ENCODE peak calls at places on chromosomes 1 and 21, in seven cellular contexts. D, K, L, X, U, B and R are unnamed samples.

GRCh38 chr1:10932088-10932487 is 80.4 kb upstream of the TARDBP start:
- DNase-seq in U (no peak), L (no peak), B (no peak), D (no peak), X (no peak), K (no peak), R (no peak)

GRCh38 chr1:50106095-50106761 is 2.5 kb upstream of the ELAVL4 start:
- DNase-seq in L (no peak), B (no peak), D (no peak), K (no peak), U (no peak), X (no peak), R (no peak)

GRCh38 chr1:26696191-26696644 is 403 bp downstream of the ARID1A start:
- DNase-seq in X (no peak), U (peak; percentile 49), K (no peak), L (peak; percentile 19), B (no peak), D (no peak), R (peak; percentile 8)

GRCh38 chr1:210407207-210407886 is 78.6 kb downstream of the HHAT start:
- DNase-seq in K (peak; percentile 44), X (peak; percentile 41), D (peak; percentile 69), L (peak; percentile 70), B (peak; percentile 62), U (peak; percentile 87), R (peak; percentile 79)

GRCh38 chr1:99662581-99663208 is 16.8 kb downstream of the PALMD start:
- DNase-seq in L (no peak), K (peak; percentile 86), X (no peak), D (peak; percentile 93), U (no peak), B (no peak), R (no peak)

GRCh38 chr1:147748687-147749350 is 11.6 kb downstream of the GJA5 start:
- DNase-seq in B (no peak), X (no peak), D (no peak), L (no peak), U (no peak), K (peak; percentile 71), R (no peak)

GRCh38 chr1:248838357-248839167 is 538 bp downstream of the ZNF672 start:
- DNase-seq in B (peak; percentile 78), K (peak; percentile 97), U (peak; percentile 92), L (peak; percentile 91), X (peak; percentile 90), D (peak; percentile 89), R (peak; percentile 77)

GRCh38 chr1:214344897-214345296 is 63.9 kb downstream of the SMYD2 start:
- DNase-seq in L (no peak), K (no peak), B (no peak), X (no peak), D (no peak), U (no peak), R (no peak)

GRCh38 chr1:247376659-247377058 is 39.3 kb upstream of the NLRP3 start:
- DNase-seq in X (peak; percentile 84), D (no peak), U (no peak), L (no peak), K (no peak), B (no peak), R (peak; percentile 16)

GRCh38 chr1:88650676-88651418 is 33.2 kb upstream of the PKN2 start:
- DNase-seq in U (no peak), B (no peak), X (no peak), K (no peak), L (no peak), D (no peak), R (no peak)

GRCh38 chr1:84298688-84299535 is 2.6 kb upstream of the SAMD13 start:
- DNase-seq in B (no peak), K (peak; percentile 50), X (no peak), D (peak; percentile 12), U (peak; percentile 43), L (peak; percentile 50), R (peak; percentile 36)

GRCh38 chr1:31372961-31373896 is at the start of gene FABP3:
- DNase-seq in B (peak; percentile 50), D (peak; percentile 80), L (peak; percentile 62), X (peak; percentile 85), U (peak; percentile 92), K (peak; percentile 94), R (peak; percentile 74)

GRCh38 chr1:224647449-224647848 is 31.3 kb downstream of the CNIH3 start:
- DNase-seq in K (no peak), U (no peak), X (no peak), D (no peak), B (no peak), L (no peak), R (no peak)

GRCh38 chr1:246291141-246291540 is 215.9 kb downstream of the SMYD3 start:
- DNase-seq in X (no peak), B (no peak), U (no peak), D (no peak), L (no peak), K (no peak), R (no peak)

GRCh38 chr1:43625063-43625780 is 24.7 kb upstream of the KDM4A start:
- DNase-seq in L (no peak), D (no peak), B (no peak), K (no peak), U (no peak), X (no peak), R (no peak)

GRCh38 chr1:228032041-228032440 is 25.2 kb downstream of the WNT3A start:
- DNase-seq in B (no peak), X (no peak), U (no peak), D (no peak), L (no peak), K (no peak), R (no peak)

GRCh38 chr21:37357691-37358090 is 8.9 kb upstream of the DYRK1A start:
- DNase-seq in X (no peak), K (no peak), D (no peak), B (no peak), U (no peak), L (no peak), R (no peak)

GRCh38 chr1:45007311-45007710 is 3.8 kb downstream of the HECTD3 start:
- DNase-seq in L (no peak), B (no peak), K (no peak), U (no peak), D (no peak), X (no peak), R (no peak)

GRCh38 chr1:220922951-220923350 is 43.7 kb downstream of the HLX start:
- DNase-seq in B (no peak), X (no peak), D (no peak), K (no peak), U (no peak), L (no peak), R (no peak)

GRCh38 chr1:22613226-22613918 is 23.1 kb upstream of the C1QA start:
- DNase-seq in X (no peak), L (no peak), U (no peak), D (no peak), K (no peak), B (no peak), R (no peak)

GRCh38 chr1:223217781-223218180 is 74.7 kb upstream of the TLR5 start:
- DNase-seq in K (no peak), X (no peak), U (no peak), D (no peak), B (no peak), L (no peak), R (no peak)

GRCh38 chr1:116284819-116285390 is 88.1 kb upstream of the ATP1A1 start:
- DNase-seq in D (no peak), B (no peak), L (no peak), X (no peak), U (no peak), K (peak; percentile 42), R (no peak)

GRCh38 chr1:27003745-27004470 is 8.7 kb downstream of the TENT5B start:
- DNase-seq in K (no peak), B (no peak), U (no peak), L (no peak), X (no peak), D (no peak), R (no peak)

DNA sequence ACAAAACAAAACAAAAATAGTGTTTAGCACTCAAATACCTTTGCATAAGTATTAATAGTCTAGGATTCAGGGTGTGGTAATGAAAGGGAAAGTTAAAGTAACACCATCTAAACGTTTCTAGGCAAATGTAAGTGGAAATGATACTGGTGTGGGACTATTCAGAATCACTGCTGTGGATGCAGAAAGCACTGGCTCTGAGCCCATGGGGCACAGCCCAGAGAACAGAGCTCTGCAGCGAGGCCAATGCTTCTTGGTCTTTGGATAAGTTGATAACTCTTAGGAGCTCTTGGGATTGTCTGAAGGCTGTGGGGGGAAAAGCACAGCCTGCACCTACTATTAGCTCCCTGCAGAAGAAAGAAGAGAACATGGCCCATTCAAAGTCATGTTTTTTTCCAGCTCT is 21.4 kb upstream of the DNM3 start:
- DNase-seq in D (no peak), U (no peak), L (no peak), X (no peak), B (no peak), K (no peak), R (no peak)
- TF ChIP-seq CTCF in D (no peak), U (no peak), L (no peak), X (no peak), B (no peak), K (no peak), R (no peak)

DNA sequence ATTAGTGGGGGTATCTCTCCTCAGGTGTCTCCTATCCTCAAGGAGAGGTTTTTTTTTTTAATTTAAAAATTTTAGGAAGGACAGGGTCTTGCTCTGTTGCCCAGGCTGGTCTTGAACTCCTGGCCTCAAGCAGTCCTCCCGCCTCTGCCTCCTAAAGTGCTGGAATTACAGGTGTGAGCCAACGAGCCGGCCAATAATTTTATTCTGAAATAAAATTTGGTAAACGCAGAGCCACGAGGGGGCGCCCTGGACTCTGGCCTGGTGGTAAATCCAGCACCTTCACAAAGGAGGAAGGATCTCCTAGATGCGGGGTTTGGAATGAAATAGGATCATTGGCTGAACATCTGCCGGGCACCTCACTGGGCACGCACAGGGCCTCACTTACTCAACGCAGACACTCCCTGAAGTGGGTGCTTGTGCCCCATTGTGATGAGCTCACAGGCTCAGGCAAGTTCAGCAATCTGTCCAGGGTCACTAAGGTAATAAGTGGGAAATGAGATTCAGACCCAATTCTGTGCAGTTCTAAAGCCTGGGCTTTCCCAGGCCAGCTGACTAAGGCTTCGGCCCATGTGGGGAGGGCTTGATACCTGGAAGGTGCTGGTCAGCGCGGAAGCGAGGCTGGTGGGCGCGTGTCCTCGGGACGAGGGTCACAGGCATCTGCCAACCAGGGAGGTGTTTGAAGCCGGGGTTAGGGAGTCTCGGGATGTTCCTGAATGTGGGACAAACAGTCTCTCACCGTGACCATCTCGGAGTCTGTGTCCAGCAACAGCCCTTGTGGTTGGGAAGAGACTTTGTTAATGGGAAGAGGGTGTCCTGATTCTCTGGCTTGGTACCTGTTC is 32.7 kb upstream of the ETV3 start:
- DNase-seq in D (peak; percentile 37), X (no peak), K (no peak), U (peak; percentile 76), B (peak; percentile 38), L (peak; percentile 86), R (peak; percentile 69)
- TF ChIP-seq CTCF in D (peak; percentile 72), X (peak; percentile 53), K (no peak), U (peak; percentile 56), B (peak; percentile 73), L (peak; percentile 80), R (peak; percentile 68)

GRCh38 chr1:232950197-232950918 is at the start of gene NTPCR:
- DNase-seq in D (peak; percentile 95), L (peak; percentile 98), B (peak; percentile 86), K (peak; percentile 95), X (peak; percentile 88), U (peak; percentile 99), R (peak; percentile 99)
- TF ChIP-seq CTCF in D (peak; percentile 38), L (no peak), B (peak; percentile 2), K (no peak), X (no peak), U (no peak), R (no peak)

DNA sequence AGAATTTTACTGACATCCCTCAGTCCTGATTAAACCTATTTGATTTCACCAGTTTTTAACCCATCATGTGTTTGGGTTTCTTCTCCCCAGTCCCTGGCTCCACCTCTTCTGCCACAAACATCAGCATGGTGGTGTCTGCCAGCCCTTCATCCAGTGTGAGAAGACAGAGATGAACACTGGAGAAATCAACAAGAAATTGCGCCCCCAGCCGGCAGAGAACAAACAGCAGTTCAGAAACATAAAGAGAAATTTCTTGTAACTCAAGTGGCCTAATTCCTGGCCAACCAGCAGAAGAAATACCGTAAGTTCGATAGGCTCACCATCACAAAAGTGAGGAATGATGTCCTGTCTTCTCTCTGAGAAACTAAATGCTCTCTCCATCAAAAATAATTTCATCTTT is 18.3 kb downstream of the S100A11 start:
- DNase-seq in U (peak; percentile 41), B (no peak), K (no peak), X (no peak), L (no peak), D (peak; percentile 59), R (no peak)
- TF ChIP-seq CTCF in U (peak; percentile 25), B (peak; percentile 70), K (no peak), X (peak; percentile 18), L (peak; percentile 32), D (peak; percentile 67), R (peak; percentile 43)